ENCODE peak calls at places on chromosomes 11 and 22, in eight cellular contexts. W is HCT116, S is Peyer's patch, G is NB4, L is fibroblast of lung, D is thoracic aorta, A is endothelial cell, C is HL-60. B is an unnamed sample.

GRCh38 chr11:30586251-30587144 is at the start of gene MPPED2:
- DNase-seq in C (no peak), A (peak; percentile 73), G (no peak), W (no peak), L (no peak), S (no peak), D (no peak), B (peak; percentile 18)

GRCh38 chr11:73240190-73240781 is 22.2 kb downstream of the P2RY2 start:
- DNase-seq in L (peak; percentile 41), S (peak; percentile 36), A (no peak), G (no peak), W (no peak), C (peak; percentile 29), D (peak; percentile 45), B (no peak)

GRCh38 chr11:44028401-44028800 is 19.4 kb upstream of the ACCSL start:
- DNase-seq in W (no peak), D (no peak), C (no peak), G (no peak), A (no peak), L (no peak), S (no peak), B (no peak)

GRCh38 chr22:35835998-35836691 is 118.5 kb downstream of the APOL5 start:
- DNase-seq in W (peak; percentile 68), A (no peak), C (no peak), G (no peak), L (peak; percentile 93), D (no peak), S (peak; percentile 64), B (no peak)

GRCh38 chr22:36599771-36600170 is 70.8 kb upstream of the EIF3D start:
- DNase-seq in A (no peak), L (no peak), W (no peak), D (no peak), S (no peak), C (no peak), G (no peak), B (no peak)

GRCh38 chr22:49176956-49177355 is 650.7 kb downstream of the BRD1 start:
- DNase-seq in G (no peak), W (no peak), S (no peak), L (no peak), A (no peak), C (no peak), D (no peak), B (no peak)

GRCh38 chr11:28690746-28691145 is 582.6 kb downstream of the METTL15 start:
- DNase-seq in W (no peak), A (no peak), S (no peak), D (no peak), G (no peak), C (no peak), L (peak; percentile 46), B (no peak)

GRCh38 chr22:20017622-20017958 is 967 bp upstream of the ARVCF start:
- DNase-seq in W (no peak), A (no peak), C (no peak), G (no peak), L (no peak), S (no peak), D (no peak), B (no peak)

GRCh38 chr11:115423728-115424459 is 80.3 kb downstream of the CADM1 start:
- DNase-seq in C (no peak), G (no peak), L (no peak), A (no peak), S (no peak), D (no peak), W (no peak), B (no peak)

GRCh38 chr11:64553554-64554201 is 37.3 kb upstream of the SLC22A12 start:
- DNase-seq in D (no peak), C (peak; percentile 16), W (no peak), G (peak; percentile 55), S (peak; percentile 83), L (peak; percentile 19), A (peak; percentile 66), B (peak; percentile 40)

GRCh38 chr11:46099973-46100335 is 21.3 kb downstream of the PHF21A start:
- DNase-seq in C (no peak), L (peak; percentile 53), D (no peak), W (no peak), S (no peak), G (peak; percentile 19), A (no peak), B (no peak)

GRCh38 chr11:74701351-74701750 is 29.9 kb downstream of the CHRDL2 start:
- DNase-seq in L (no peak), C (no peak), A (no peak), G (peak; percentile 51), W (peak; percentile 23), S (no peak), D (no peak), B (no peak)
- TF ChIP-seq CTCF in L (peak; percentile 32), C (peak; percentile 4), A (no peak), G (peak; percentile 37), W (peak; percentile 38), S (no peak), D (no peak), B (no peak)

GRCh38 chr11:117492578-117493251 is 165.1 kb downstream of the CEP164 start:
- DNase-seq in G (no peak), L (no peak), S (no peak), W (no peak), A (peak; percentile 47), D (no peak), C (no peak), B (no peak)
- TF ChIP-seq CTCF in G (no peak), L (no peak), S (no peak), W (no peak), A (no peak), D (no peak), C (no peak), B (no peak)

GRCh38 chr22:50456026-50456425 is 18.8 kb downstream of the SBF1 start:
- DNase-seq in S (no peak), C (no peak), G (no peak), W (no peak), D (no peak), A (no peak), L (no peak), B (no peak)

GRCh38 chr22:50454556-50455075 is 20.2 kb downstream of the SBF1 start:
- DNase-seq in C (no peak), L (no peak), S (no peak), A (no peak), D (no peak), G (no peak), W (no peak), B (no peak)

GRCh38 chr22:50455201-50455600 is 19.6 kb downstream of the SBF1 start:
- DNase-seq in S (no peak), W (no peak), G (no peak), L (no peak), C (no peak), A (no peak), D (no peak), B (no peak)

GRCh38 chr22:50459016-50459415 is 15.8 kb downstream of the SBF1 start:
- DNase-seq in S (no peak), W (no peak), G (no peak), L (no peak), C (no peak), A (no peak), D (no peak), B (no peak)

GRCh38 chr22:50456466-50457234 is 18.2 kb downstream of the SBF1 start:
- DNase-seq in S (no peak), D (no peak), C (no peak), G (no peak), W (no peak), A (no peak), L (no peak), B (no peak)
- TF ChIP-seq CTCF in S (no peak), D (no peak), C (peak; percentile 16), G (peak; percentile 1), W (no peak), A (no peak), L (peak; percentile 9), B (no peak)

GRCh38 chr22:41340357-41340756 is 39.0 kb downstream of the ZC3H7B start:
- DNase-seq in A (no peak), L (no peak), W (no peak), C (no peak), D (no peak), S (no peak), G (no peak), B (no peak)

GRCh38 chr22:41341990-41342389 is 39.8 kb upstream of the TEF start:
- DNase-seq in S (no peak), D (no peak), G (no peak), C (no peak), A (no peak), L (no peak), W (no peak), B (no peak)

GRCh38 chr22:41343300-41343699 is 38.4 kb upstream of the TEF start:
- DNase-seq in W (no peak), S (no peak), L (no peak), G (no peak), A (no peak), C (no peak), D (no peak), B (no peak)

GRCh38 chr22:41339823-41340222 is 38.5 kb downstream of the ZC3H7B start:
- DNase-seq in G (no peak), L (no peak), C (no peak), D (no peak), W (no peak), A (no peak), S (no peak), B (no peak)

DNA sequence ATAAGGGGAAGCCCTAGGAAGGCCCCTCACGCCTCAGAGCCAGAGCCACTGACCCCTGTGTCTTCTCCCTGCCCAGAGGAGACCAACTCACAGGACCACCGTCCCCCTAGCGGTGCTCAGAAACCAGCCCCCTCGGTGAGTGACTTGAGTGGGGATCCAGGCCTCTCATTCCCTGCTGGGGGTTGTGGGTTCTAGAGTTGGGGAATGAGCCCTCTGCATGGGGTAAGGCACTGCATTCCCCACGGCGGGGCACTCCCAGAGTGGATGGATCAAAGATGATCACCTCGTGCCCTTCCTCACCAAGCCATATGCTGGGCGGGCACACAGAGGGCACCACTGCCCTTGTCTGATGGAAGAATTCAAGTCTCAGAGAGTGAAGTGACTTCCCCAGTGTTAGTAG is 39.7 kb downstream of the ZC3H7B start:
- DNase-seq in G (no peak), D (no peak), A (no peak), L (no peak), C (no peak), S (no peak), W (no peak), B (no peak)
- TF ChIP-seq CTCF in G (no peak), D (no peak), A (no peak), L (no peak), C (no peak), S (no peak), W (no peak), B (no peak)